ENCODE peak calls at places on chromosomes 12 and 14, in ten cellular contexts. M is cardiac muscle cell, A is transverse colon, R is ovary, S is HFF-Myc, G is adrenal gland, J is astrocyte of the spinal cord, V is PC-3, Q is left ventricle myocardium inferior, T is heart left ventricle. U is an unnamed sample.

GRCh38 chr12:104344682-104345081 is 41.1 kb downstream of the EID3 start:
- DNase-seq in M (no peak), A (no peak), R (no peak), S (no peak), G (no peak), J (no peak), V (no peak), Q (no peak), T (no peak), U (no peak)

GRCh38 chr12:19643635-19644034 is 204.3 kb downstream of the AEBP2 start:
- DNase-seq in M (peak; percentile 77), A (no peak), R (no peak), S (peak; percentile 25), G (peak; percentile 29), J (peak; percentile 61), V (peak; percentile 50), Q (no peak), T (no peak), U (peak; percentile 37)

GRCh38 chr12:116880213-116880816 is 926 bp downstream of the HRK start:
- DNase-seq in M (peak; percentile 8), A (no peak), R (no peak), S (no peak), G (no peak), J (peak; percentile 41), V (no peak), Q (no peak), T (no peak), U (no peak)

GRCh38 chr12:51823875-51824565 is 24.5 kb downstream of the FIGNL2 start:
- DNase-seq in M (peak; percentile 79), A (peak; percentile 34), R (no peak), S (peak; percentile 35), G (peak; percentile 28), J (peak; percentile 54), V (peak; percentile 83), Q (no peak), T (no peak), U (peak; percentile 43)

GRCh38 chr14:72588521-72588920 is 305.4 kb downstream of the DPF3 start:
- DNase-seq in M (no peak), A (no peak), R (no peak), S (no peak), G (no peak), J (no peak), V (no peak), Q (no peak), T (no peak), U (no peak)

GRCh38 chr12:104307655-104308000 is 4.1 kb downstream of the EID3 start:
- DNase-seq in M (no peak), A (no peak), R (no peak), S (no peak), G (no peak), J (no peak), V (no peak), Q (no peak), T (no peak), U (no peak)

GRCh38 chr12:46371718-46372130 is 849 bp downstream of the SLC38A2 start:
- DNase-seq in M (peak; percentile 68), A (peak; percentile 71), R (peak; percentile 79), S (no peak), G (peak; percentile 76), J (peak; percentile 64), V (peak; percentile 35), Q (peak; percentile 67), T (peak; percentile 64), U (no peak)

GRCh38 chr12:62738611-62739010 is 196.3 kb downstream of the PPM1H start:
- DNase-seq in M (no peak), A (no peak), R (no peak), S (no peak), G (no peak), J (no peak), V (no peak), Q (no peak), T (no peak), U (no peak)

GRCh38 chr12:12008232-12008850 is 62.4 kb upstream of the BCL2L14 start:
- DNase-seq in M (peak; percentile 16), A (peak; percentile 20), R (no peak), S (no peak), G (no peak), J (no peak), V (no peak), Q (no peak), T (no peak), U (no peak)

GRCh38 chr12:131720921-131721320 is 10.0 kb downstream of the SFSWAP start:
- DNase-seq in M (no peak), A (no peak), R (no peak), S (no peak), G (no peak), J (no peak), V (no peak), Q (no peak), T (no peak), U (no peak)

GRCh38 chr12:92605621-92606170 is 97.1 kb upstream of the PLEKHG7 start:
- DNase-seq in M (no peak), A (no peak), R (no peak), S (no peak), G (no peak), J (no peak), V (no peak), Q (no peak), T (no peak), U (no peak)

DNA sequence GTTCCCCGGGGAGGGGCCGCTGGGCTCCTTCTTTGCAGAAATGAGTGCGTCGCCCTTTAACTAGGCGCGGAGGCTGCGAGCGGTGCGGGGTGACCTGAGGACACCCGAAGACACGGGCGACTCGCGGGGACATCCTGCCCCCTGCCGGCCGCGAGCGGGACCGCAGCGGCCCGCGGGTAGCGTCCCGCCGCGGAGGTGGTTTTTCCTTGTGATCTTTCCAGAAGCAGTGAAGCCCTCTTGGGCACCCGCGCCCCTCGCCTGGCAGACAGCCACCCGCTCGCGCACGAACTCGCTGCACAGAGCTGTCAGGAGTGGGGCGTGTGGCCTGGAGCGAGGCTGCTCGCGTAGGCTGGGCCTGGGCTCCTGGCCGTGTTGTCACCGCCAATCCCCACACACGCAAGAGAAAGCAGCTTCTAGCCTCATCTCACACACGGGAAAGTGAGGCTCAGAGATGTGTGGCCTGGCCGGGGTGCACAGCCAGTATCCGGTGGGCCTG is 67.2 kb downstream of the DIO3 start:
- DNase-seq in M (peak; percentile 76), A (peak; percentile 76), R (peak; percentile 90), S (peak; percentile 19), G (peak; percentile 66), J (peak; percentile 65), V (peak; percentile 82), Q (peak; percentile 77), T (peak; percentile 78), U (no peak)
- H3K4me3 ChIP-seq in M (no peak overlapping the region), A (no peak overlapping the region), R (no peak overlapping the region), S (no peak overlapping the region), G (peak overlapping the region; percentile 11), J (no peak overlapping the region), V (peak overlapping the region; percentile 41), Q (peak overlapping the region; percentile 46), T (peak overlapping the region; percentile 41), U (peak overlapping the region; percentile 37)

GRCh38 chr14:68846466-68846865 is 53.6 kb upstream of the ZFP36L1 start:
- DNase-seq in M (no peak), A (no peak), R (no peak), S (no peak), G (no peak), J (no peak), V (no peak), Q (no peak), T (no peak), U (no peak)

GRCh38 chr14:68844210-68844545 is 51.3 kb upstream of the ZFP36L1 start:
- DNase-seq in M (no peak), A (no peak), R (no peak), S (no peak), G (no peak), J (no peak), V (no peak), Q (no peak), T (no peak), U (no peak)

GRCh38 chr14:68842298-68842697 is 49.4 kb upstream of the ZFP36L1 start:
- DNase-seq in M (no peak), A (no peak), R (no peak), S (no peak), G (no peak), J (no peak), V (no peak), Q (no peak), T (no peak), U (no peak)

GRCh38 chr14:68841030-68841809 is 48.4 kb upstream of the ZFP36L1 start:
- DNase-seq in M (peak; percentile 39), A (no peak), R (no peak), S (peak; percentile 20), G (no peak), J (peak; percentile 57), V (peak; percentile 32), Q (no peak), T (no peak), U (no peak)

DNA sequence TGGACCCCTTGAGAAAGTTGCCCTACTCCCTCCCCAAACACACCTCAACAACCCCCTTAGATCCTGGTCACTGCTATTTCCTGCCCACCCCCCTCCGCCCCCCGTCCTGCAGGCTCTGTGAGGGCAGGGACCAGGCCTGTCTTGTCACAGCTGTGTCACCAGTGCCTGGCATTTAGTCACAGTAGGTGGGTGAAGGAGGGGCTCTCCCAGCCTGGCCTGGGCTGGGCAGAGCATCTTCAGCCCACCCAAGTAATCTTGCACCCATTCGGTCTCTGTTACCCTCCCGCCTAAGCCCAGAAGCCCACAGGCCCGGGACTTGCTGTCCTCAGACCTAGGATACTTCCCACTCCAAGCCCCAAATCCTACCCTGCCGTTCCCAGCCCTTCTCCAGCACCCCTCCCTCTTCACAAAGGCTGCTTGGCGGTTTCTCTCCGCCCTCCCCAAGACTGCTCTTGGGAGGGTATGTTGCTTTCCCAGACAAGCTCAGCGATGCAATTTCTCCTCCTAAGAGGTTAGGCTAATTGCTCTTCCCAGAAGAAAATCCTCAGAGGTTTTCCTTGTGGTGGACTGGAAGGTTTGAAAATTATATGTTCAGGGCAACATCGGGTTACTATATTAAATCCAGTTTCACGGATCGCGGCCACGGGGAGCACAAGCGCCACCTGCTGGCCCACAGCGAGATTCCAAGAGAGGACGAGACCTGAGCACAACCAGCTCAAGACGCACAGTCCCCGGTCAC is 50.8 kb upstream of the ZFP36L1 start:
- DNase-seq in M (peak; percentile 82), A (peak; percentile 83), R (peak; percentile 91), S (peak; percentile 27), G (peak; percentile 64), J (peak; percentile 73), V (peak; percentile 80), Q (peak; percentile 82), T (peak; percentile 78), U (no peak)
- H3K4me3 ChIP-seq in M (peak overlapping the region; percentile 21), A (no peak overlapping the region), R (peak overlapping the region; percentile 28), S (no peak overlapping the region), G (peak overlapping the region; percentile 42), J (peak overlapping the region; percentile 27), V (peak overlapping the region; percentile 48), Q (peak overlapping the region; percentile 58), T (peak overlapping the region; percentile 46), U (no peak overlapping the region)

DNA sequence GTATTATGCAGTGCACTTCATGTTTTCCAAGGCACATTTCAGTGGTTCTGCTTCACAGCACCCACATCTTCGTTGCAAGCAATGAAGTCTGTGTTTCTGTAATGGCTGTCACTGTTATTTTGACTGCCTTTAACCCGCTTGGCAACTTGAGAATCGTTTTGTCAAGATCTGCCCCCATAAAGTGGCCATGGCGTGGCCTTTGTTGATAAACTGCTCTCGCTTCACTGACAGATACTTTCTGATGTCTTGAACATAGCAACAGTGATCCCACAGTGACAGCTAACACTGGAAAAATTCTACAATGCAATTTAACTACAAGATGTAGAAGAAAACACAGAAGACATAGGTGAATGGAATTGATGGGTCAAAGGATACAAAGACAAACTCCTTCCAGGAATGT is 184.2 kb downstream of the KLHL28 start:
- DNase-seq in M (no peak), A (no peak), R (no peak), S (no peak), G (no peak), J (no peak), V (no peak), Q (no peak), T (no peak), U (no peak)
- H3K4me3 ChIP-seq in M (no peak overlapping the region), A (no peak overlapping the region), R (no peak overlapping the region), S (no peak overlapping the region), G (no peak overlapping the region), J (no peak overlapping the region), V (no peak overlapping the region), Q (no peak overlapping the region), T (no peak overlapping the region), U (no peak overlapping the region)

GRCh38 chr12:54051916-54052744 is 1.5 kb upstream of the HOXC4 start:
- DNase-seq in M (no peak), A (no peak), R (peak; percentile 45), S (no peak), G (no peak), J (peak; percentile 65), V (peak; percentile 59), Q (no peak), T (no peak), U (peak; percentile 17)
- H3K4me3 ChIP-seq in M (no peak overlapping the region), A (no peak overlapping the region), R (no peak overlapping the region), S (no peak overlapping the region), G (peak overlapping the region; percentile 6), J (no peak overlapping the region), V (peak overlapping the region; percentile 57), Q (no peak overlapping the region), T (no peak overlapping the region), U (no peak overlapping the region)

U was measured in AG09309.